ENCODE peak calls at places on chromosomes 3 and 15, in four cellular contexts. Q is IMR-90, T is PC-3, R is heart left ventricle. M is an unnamed sample.

GRCh38 chr15:89673162-89673506 is 6.0 kb downstream of the PLIN1 start:
- DNase-seq in Q (no peak), T (peak), R (no peak), M (peak)

GRCh38 chr15:29103825-29104565 is 165.6 kb downstream of the NSMCE3 start:
- DNase-seq in Q (peak), T (peak), R (peak), M (peak)

GRCh38 chr3:58044656-58045055 is 36.4 kb downstream of the FLNB start:
- DNase-seq in Q (peak), T (no peak), R (no peak), M (no peak)

GRCh38 chr3:52704611-52705437 is 767 bp downstream of the GLT8D1 start:
- DNase-seq in Q (peak), T (peak), R (no peak), M (peak)

GRCh38 chr3:29521751-29522150 is 240.9 kb downstream of the RBMS3 start:
- DNase-seq in Q (no peak), T (no peak), R (no peak), M (no peak)

GRCh38 chr15:62497356-62497755 is 332.3 kb upstream of the C2CD4B start:
- DNase-seq in Q (peak), T (no peak), R (no peak), M (no peak)

GRCh38 chr3:131735121-131735520 is 232.3 kb upstream of the MRPL3 start:
- DNase-seq in Q (no peak), T (no peak), R (no peak), M (no peak)

GRCh38 chr3:77605865-77606264 is 566.0 kb downstream of the ROBO2 start:
- DNase-seq in Q (no peak), T (peak), R (no peak), M (no peak)

GRCh38 chr15:38374477-38374876 is 79.5 kb upstream of the FAM98B start:
- DNase-seq in Q (no peak), T (no peak), R (no peak), M (no peak)

GRCh38 chr3:100526613-100527346 is 34.4 kb downstream of the TMEM45A start:
- DNase-seq in Q (no peak), T (no peak), R (no peak), M (no peak)

GRCh38 chr3:69439683-69440270 is 53.9 kb upstream of the FRMD4B start:
- DNase-seq in Q (peak), T (peak), R (no peak), M (peak)

GRCh38 chr3:154904328-154904727 is 175.8 kb upstream of the MME start:
- DNase-seq in Q (peak), T (peak), R (no peak), M (peak)

GRCh38 chr15:32643907-32644445 is 2.5 kb downstream of the SCG5 start:
- DNase-seq in Q (peak), T (no peak), R (no peak), M (no peak)

GRCh38 chr3:115415246-115415645 is 208.1 kb upstream of the GAP43 start:
- DNase-seq in Q (no peak), T (no peak), R (no peak), M (no peak)

GRCh38 chr15:61527836-61528589 is 298.9 kb upstream of the RORA start:
- DNase-seq in Q (no peak), T (no peak), R (no peak), M (peak)

GRCh38 chr15:69305204-69305931 is 6.7 kb downstream of the PAQR5 start:
- DNase-seq in Q (peak), T (peak), R (no peak), M (peak)

GRCh38 chr3:136135039-136135802 is 60.9 kb downstream of the MSL2 start:
- DNase-seq in Q (no peak), T (no peak), R (no peak), M (no peak)

GRCh38 chr15:59177445-59177728 is 29.3 kb upstream of the LDHAL6B start:
- DNase-seq in Q (no peak), T (no peak), R (no peak), M (no peak)

GRCh38 chr3:111667621-111668239 is 72.6 kb upstream of the ZBED2 start:
- DNase-seq in Q (peak), T (no peak), R (peak), M (no peak)

GRCh38 chr15:38255690-38256089 is 3.1 kb downstream of the SPRED1 start:
- DNase-seq in Q (no peak), T (no peak), R (no peak), M (no peak)

GRCh38 chr15:95558131-95558530 is 772.4 kb upstream of the NR2F2 start:
- DNase-seq in Q (peak), T (peak), R (no peak), M (no peak)

GRCh38 chr15:88890495-88890894 is 4.8 kb downstream of the HAPLN3 start:
- DNase-seq in Q (no peak), T (no peak), R (no peak), M (no peak)

GRCh38 chr15:64426845-64427465 is 33.4 kb upstream of the ZNF609 start:
- DNase-seq in Q (peak), T (peak), R (no peak), M (peak)

GRCh38 chr3:71497367-71497925 is 86.1 kb downstream of the FOXP1 start:
- DNase-seq in Q (no peak), T (no peak), R (no peak), M (peak)

GRCh38 chr3:67518196-67518595 is 136.2 kb downstream of the SUCLG2 start:
- DNase-seq in Q (no peak), T (no peak), R (no peak), M (no peak)

GRCh38 chr3:81891056-81891455 is 129.6 kb upstream of the GBE1 start:
- DNase-seq in Q (no peak), T (no peak), R (no peak), M (no peak)

GRCh38 chr3:172982731-172983364 is 158.2 kb downstream of the SPATA16 start:
- DNase-seq in Q (no peak), T (peak), R (no peak), M (peak)

GRCh38 chr3:60046212-60046611 is 996.4 kb upstream of the CFAP20DC start:
- DNase-seq in Q (no peak), T (no peak), R (no peak), M (no peak)

GRCh38 chr3:85161544-85161943 is 202.8 kb downstream of the CADM2 start:
- DNase-seq in Q (no peak), T (peak), R (no peak), M (no peak)

GRCh38 chr3:85167576-85167975 is 208.8 kb downstream of the CADM2 start:
- DNase-seq in Q (no peak), T (no peak), R (no peak), M (no peak)

GRCh38 chr3:85159376-85159775 is 200.6 kb downstream of the CADM2 start:
- DNase-seq in Q (no peak), T (peak), R (no peak), M (no peak)

GRCh38 chr3:85164446-85164845 is 205.7 kb downstream of the CADM2 start:
- DNase-seq in Q (no peak), T (no peak), R (no peak), M (peak)

GRCh38 chr3:85162905-85163304 is 204.1 kb downstream of the CADM2 start:
- DNase-seq in Q (no peak), T (no peak), R (no peak), M (no peak)
- H3K4me3 ChIP-seq in Q (no peak), T (no peak), R (no peak), M (no peak)

DNA sequence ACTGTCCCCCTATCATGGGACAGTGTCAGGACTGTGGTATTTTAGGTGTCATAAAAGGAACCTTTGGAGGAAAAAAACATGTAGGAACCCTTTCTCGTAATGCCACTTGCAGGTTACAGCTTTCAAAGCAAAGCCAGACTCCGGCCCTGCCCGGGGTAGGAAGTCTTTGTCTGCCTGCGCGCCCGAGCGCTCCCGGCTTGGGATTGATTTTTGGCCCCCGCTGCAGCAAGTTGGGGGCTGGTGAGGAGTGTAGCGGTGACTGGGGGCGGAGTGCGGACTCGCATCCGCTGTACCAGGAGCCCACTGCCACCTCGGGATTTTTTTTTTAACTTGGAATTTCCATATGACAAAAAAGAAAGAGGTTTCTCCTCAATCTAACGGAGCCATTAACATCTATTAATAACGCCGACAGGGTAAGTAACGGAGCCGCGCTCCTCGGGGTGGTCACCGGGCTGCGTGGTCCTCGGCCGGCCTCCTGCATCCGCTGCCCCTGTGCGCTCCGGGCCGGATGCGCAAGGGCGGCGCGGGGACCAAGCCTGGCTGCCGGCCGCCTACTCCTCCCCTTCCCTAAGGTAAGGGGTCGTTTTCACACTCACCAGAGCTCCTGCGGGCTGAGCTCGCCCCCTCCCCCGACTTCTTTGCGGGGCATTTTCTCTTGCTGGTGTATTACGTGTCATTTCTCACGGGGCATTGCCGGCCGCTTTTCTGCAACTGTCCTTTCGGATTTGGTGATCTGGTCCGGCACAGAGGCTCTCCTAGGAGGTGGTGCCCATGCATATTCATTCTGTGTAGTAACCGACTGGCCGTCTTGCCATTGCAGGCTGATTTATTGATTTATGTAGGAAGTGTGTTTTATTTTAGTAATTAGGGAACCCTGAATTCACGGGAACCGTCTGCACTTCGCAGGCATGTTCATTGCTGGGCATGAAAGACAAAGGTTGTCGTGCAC is 219.8 kb upstream of the TOPAZ1 start:
- DNase-seq in Q (no peak), T (no peak), R (no peak), M (peak)
- H3K4me3 ChIP-seq in Q (no peak), T (no peak), R (peak), M (peak)

GRCh38 chr15:100881573-100882336 is 2.1 kb downstream of the ALDH1A3 start:
- DNase-seq in Q (no peak), T (peak), R (no peak), M (no peak)
- H3K4me3 ChIP-seq in Q (no peak), T (peak), R (no peak), M (peak)

GRCh38 chr15:77064118-77064517 is 6.8 kb downstream of the TSPAN3 start:
- DNase-seq in Q (no peak), T (peak), R (no peak), M (no peak)
- H3K4me3 ChIP-seq in Q (no peak), T (peak), R (no peak), M (no peak)

DNA sequence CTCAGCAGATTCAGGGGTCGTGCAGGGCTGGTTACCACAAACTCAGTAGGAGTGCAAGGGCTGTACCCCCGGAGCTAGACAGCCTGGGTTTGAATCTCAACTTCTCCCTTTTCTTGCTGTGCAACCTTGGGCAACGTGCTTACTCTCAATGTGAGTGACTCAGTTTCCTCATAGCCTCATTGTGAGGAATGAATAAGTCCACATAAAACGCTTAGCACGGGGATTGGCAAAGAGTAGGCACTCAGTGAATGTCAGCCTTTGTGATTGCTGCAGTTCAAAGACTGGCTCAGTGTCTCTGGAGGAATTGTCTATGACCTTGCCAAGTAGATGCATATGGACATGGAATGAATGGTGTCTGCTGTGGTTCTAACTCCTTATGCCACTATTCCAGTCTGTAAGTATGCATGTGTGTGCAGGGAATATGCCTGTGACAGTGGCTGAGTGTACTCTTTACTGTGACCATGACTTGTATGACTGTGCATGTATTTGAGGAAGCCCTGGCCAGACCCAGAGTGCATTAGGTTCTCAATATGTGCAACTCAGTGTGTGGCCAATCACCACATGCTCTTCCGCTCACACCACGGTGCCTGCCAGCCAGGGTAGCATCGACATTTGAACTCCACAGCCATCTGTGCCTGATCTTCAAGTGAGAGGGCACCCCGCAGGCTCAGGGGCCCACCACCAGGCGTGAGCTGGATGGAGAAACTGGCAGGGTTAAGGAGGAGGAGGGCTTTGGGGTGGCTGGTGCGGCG is 900 bp upstream of the HYAL3 start:
- DNase-seq in Q (peak), T (no peak), R (no peak), M (no peak)
- H3K4me3 ChIP-seq in Q (peak), T (peak), R (peak), M (peak)

GRCh38 chr3:183254816-183255730 is 2.0 kb downstream of the B3GNT5 start:
- DNase-seq in Q (peak), T (peak), R (no peak), M (no peak)
- H3K4me3 ChIP-seq in Q (peak), T (peak), R (peak), M (peak)

M was measured in GM23338.